ENCODE peak calls at places on chromosome 1, in eight cellular contexts. S, N, Z, Q, V, X, F and Y are unnamed samples.

GRCh38 chr1:91121366-91121765 is 99.5 kb upstream of the ZNF644 start:
- DNase-seq in S (no peak), N (no peak), Z (no peak), Q (no peak), V (no peak), X (no peak), F (no peak), Y (no peak)

GRCh38 chr1:202105571-202106339 is 17.0 kb upstream of the GPR37L1 start:
- DNase-seq in S (no peak), N (no peak), Z (no peak), Q (peak; percentile 83), V (no peak), X (no peak), F (peak; percentile 64), Y (no peak)

GRCh38 chr1:107405241-107405640 is 264.4 kb downstream of the NTNG1 start:
- DNase-seq in S (no peak), N (no peak), Z (no peak), Q (peak; percentile 85), V (no peak), X (no peak), F (peak; percentile 5), Y (no peak)

GRCh38 chr1:32623775-32624174 is 26.6 kb downstream of the ZBTB8OS start:
- DNase-seq in S (no peak), N (no peak), Z (no peak), Q (no peak), V (peak; percentile 24), X (no peak), F (no peak), Y (no peak)

GRCh38 chr1:227736814-227737432 is 1.7 kb downstream of the SNAP47 start:
- DNase-seq in S (no peak), N (no peak), Z (no peak), Q (no peak), V (no peak), X (no peak), F (no peak), Y (no peak)

GRCh38 chr1:3717041-3717714 is 35.1 kb upstream of the CCDC27 start:
- DNase-seq in S (peak; percentile 74), N (no peak), Z (peak; percentile 50), Q (no peak), V (no peak), X (no peak), F (no peak), Y (no peak)

GRCh38 chr1:33143698-33144097 is 38.1 kb downstream of the TRIM62 start:
- DNase-seq in S (no peak), N (no peak), Z (no peak), Q (peak; percentile 91), V (no peak), X (no peak), F (no peak), Y (no peak)

GRCh38 chr1:228825840-228826484 is 90.7 kb downstream of the RHOU start:
- DNase-seq in S (no peak), N (no peak), Z (no peak), Q (no peak), V (no peak), X (no peak), F (no peak), Y (no peak)

GRCh38 chr1:18858070-18858688 is 1.3 kb downstream of the TAS1R2 start:
- DNase-seq in S (no peak), N (no peak), Z (no peak), Q (no peak), V (no peak), X (no peak), F (no peak), Y (no peak)

GRCh38 chr1:162083273-162083672 is 13.8 kb downstream of the NOS1AP start:
- DNase-seq in S (no peak), N (no peak), Z (no peak), Q (no peak), V (no peak), X (no peak), F (no peak), Y (no peak)

GRCh38 chr1:196372896-196373536 is 235.2 kb downstream of the KCNT2 start:
- DNase-seq in S (peak; percentile 3), N (no peak), Z (no peak), Q (peak; percentile 16), V (peak; percentile 57), X (no peak), F (no peak), Y (no peak)

GRCh38 chr1:37831109-37831508 is 23.1 kb upstream of the YRDC start:
- DNase-seq in S (no peak), N (no peak), Z (no peak), Q (no peak), V (no peak), X (no peak), F (no peak), Y (no peak)
- H3K36me3 ChIP-seq in S (peaks cover 55% of the 10 kb centered on the region), N (peaks cover 92% of the 10 kb centered on the region), Z (peaks cover 25% of the 10 kb centered on the region), Q (peaks cover 5% of the 10 kb centered on the region), V (no peaks in the 10 kb centered on the region), X (peaks cover 12% of the 10 kb centered on the region), F (peaks cover 16% of the 10 kb centered on the region), Y (peaks cover 86% of the 10 kb centered on the region)

DNA sequence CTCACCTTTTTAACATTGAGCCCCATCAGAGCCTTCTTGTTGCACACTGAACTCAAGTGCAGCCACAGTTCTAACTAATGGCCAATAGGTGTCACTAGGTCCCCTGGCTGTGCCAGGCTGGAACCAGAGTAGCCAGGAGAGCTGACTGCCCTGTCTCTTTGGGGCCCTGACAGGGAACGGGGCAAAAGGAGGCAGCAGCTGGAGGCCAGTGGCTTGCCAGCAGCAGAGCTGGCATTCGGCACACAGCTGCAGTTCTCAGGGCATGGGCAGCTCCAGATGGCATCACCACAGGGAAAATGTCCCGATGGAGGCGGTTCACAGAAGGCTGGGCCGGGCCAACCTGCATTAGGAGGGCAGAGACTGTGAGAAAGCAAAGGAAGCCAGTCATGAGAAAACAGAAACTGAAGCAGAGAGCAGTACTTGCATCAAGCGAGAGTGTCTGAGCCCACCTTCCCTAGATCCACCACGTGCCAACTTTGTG is 188.6 kb downstream of the FCRL5 start:
- DNase-seq in S (peak; percentile 30), N (peak; percentile 47), Z (peak; percentile 29), Q (peak; percentile 6), V (peak; percentile 96), X (no peak), F (peak; percentile 65), Y (no peak)
- TF ChIP-seq CTCF in S (peak; percentile 56), N (peak; percentile 28), Z (peak; percentile 28), Q (peak; percentile 61), V (peak; percentile 99), X (no peak), F (peak; percentile 53), Y (peak; percentile 46)

DNA sequence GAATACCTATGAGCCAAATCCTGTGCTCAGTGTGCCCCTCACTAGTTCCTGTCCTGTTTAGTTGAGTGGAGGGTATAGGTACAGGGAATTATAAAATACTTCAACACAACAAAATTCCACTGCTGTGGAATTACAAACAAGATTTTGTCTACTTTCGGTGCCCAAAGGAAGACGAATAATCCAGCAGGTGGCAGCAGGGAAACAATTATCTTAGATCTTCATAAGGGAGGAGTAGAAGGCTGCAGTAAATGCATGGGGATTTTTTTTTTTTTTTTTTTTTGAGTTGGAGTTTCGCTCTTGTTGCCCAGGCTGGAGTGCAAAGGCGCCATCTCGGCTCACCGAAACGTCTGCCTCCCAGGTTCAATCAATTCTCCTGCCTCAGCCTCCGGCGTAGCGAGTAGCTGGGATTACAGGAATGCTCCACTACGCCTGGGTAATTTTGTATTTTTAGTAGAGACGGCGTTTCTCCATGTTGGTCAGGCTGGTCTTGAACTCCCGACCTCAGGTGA is 2.0 kb upstream of the PIP5K1A start:
- DNase-seq in S (peak; percentile 62), N (peak; percentile 52), Z (no peak), Q (peak; percentile 82), V (peak; percentile 91), X (peak; percentile 78), F (peak; percentile 88), Y (peak; percentile 72)
- H3K4me3 ChIP-seq in S (peak overlapping the region; percentile 51), N (peak overlapping the region; percentile 41), Z (peak overlapping the region; percentile 16), Q (peak overlapping the region; percentile 1), V (peak overlapping the region; percentile 23), X (no peak overlapping the region), F (no peak overlapping the region), Y (peak overlapping the region; percentile 35)

GRCh38 chr1:226728448-226728847 is 10.6 kb downstream of the ITPKB start:
- DNase-seq in S (no peak), N (no peak), Z (no peak), Q (no peak), V (no peak), X (no peak), F (no peak), Y (no peak)
- H3K36me3 ChIP-seq in S (no peaks in the 10 kb centered on the region), N (peaks cover 7% of the 10 kb centered on the region), Z (no peaks in the 10 kb centered on the region), Q (peaks cover 2% of the 10 kb centered on the region), V (peaks cover 24% of the 10 kb centered on the region), X (no peaks in the 10 kb centered on the region), F (no peaks in the 10 kb centered on the region), Y (no peaks in the 10 kb centered on the region)

DNA sequence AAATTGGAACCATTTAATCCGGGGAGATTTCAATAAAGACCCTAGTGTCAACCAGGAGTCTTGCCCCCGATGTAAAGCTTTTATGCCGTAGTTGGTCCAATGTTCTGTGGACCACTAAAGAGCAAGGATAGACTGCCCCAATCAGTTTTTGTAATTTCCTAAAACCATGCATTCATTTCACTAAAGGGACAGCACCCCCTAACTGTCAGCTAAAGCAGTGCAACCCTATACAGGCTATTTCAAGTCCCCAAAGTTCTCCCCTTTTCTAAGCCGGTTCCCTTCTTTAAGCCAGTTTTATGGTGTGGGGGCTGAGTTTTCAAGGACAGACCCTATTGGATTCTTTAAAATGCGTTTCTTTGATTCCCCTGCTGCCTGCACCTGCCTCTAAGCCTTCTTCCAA is 12.7 kb upstream of the PDPN start:
- DNase-seq in S (no peak), N (no peak), Z (no peak), Q (no peak), V (no peak), X (no peak), F (no peak), Y (no peak)
- TF ChIP-seq CTCF in S (peak; percentile 38), N (peak; percentile 53), Z (no peak), Q (peak; percentile 16), V (peak; percentile 41), X (no peak), F (no peak), Y (peak; percentile 16)

DNA sequence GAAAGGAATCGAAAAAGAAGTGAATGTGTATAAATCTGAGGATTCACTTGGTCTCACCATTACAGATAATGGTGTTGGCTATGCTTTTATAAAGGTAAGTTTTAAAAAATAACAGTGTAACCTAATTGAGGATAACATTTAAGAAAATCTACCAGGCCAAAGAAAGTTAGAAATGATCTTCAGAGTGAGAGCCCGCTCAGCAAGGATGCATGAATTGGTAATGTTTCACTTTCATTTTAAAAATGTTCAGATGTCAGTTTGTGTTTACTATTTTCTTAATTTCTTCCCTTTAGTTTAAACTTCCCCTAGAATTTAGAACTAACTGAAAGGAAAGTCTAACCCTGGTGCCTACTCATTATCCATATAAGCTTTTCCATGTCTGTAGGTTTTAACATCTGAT is 35.0 kb downstream of the GIPC2 start:
- DNase-seq in S (no peak), N (no peak), Z (no peak), Q (no peak), V (peak; percentile 15), X (no peak), F (no peak), Y (no peak)
- H3K4me3 ChIP-seq in S (no peak overlapping the region), N (peak overlapping the region; percentile 8), Z (no peak overlapping the region), Q (peak overlapping the region; percentile 15), V (peak overlapping the region; percentile 42), X (no peak overlapping the region), F (no peak overlapping the region), Y (no peak overlapping the region)

DNA sequence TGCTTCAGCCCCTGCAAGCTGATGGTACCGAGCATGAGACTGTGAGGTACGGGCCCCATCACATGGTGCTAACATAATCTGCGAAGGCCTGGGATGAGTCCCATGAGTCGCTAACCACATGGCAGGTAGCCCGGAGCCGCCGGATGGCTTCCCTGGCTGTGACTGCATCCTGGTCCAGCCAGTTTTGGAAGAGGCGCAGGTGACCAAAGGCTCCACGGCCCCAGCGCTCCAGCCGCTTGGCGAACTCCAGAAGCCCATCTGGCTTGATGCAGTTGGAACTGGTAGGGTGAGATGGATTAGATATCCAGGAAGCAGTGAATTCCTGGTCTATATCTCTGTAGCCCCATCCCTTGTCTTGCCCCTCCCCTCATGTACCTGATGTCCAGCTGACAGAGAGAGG is 24.6 kb downstream of the LRRC41 start:
- DNase-seq in S (no peak), N (peak; percentile 61), Z (peak; percentile 66), Q (peak; percentile 67), V (no peak), X (no peak), F (no peak), Y (no peak)
- H3K36me3 ChIP-seq in S (peaks cover 59% of the 10 kb centered on the region), N (peaks cover 63% of the 10 kb centered on the region), Z (peaks cover 13% of the 10 kb centered on the region), Q (peaks cover 29% of the 10 kb centered on the region), V (peaks cover 8% of the 10 kb centered on the region), X (peaks cover 12% of the 10 kb centered on the region), F (peaks cover 11% of the 10 kb centered on the region), Y (peaks cover 62% of the 10 kb centered on the region)